ENCODE peak calls at places on chromosomes 5 and 9, in seven cellular contexts. G is CD8-positive, alpha-beta T cell; Y is astrocyte; V is CD4-positive, alpha-beta T cell; N is WERI-Rb-1; W is WTC11; T is cardiac muscle cell. Q is an unnamed sample.

GRCh38 chr5:180350296-180350695 is 2.8 kb downstream of the GFPT2 start:
- DNase-seq in G (no peak), Y (no peak), V (no peak), N (no peak), W (no peak), T (no peak), Q (no peak)

GRCh38 chr5:176793343-176793699 is 17.0 kb upstream of the UNC5A start:
- DNase-seq in G (no peak), Y (no peak), V (no peak), N (no peak), W (peak), T (no peak), Q (no peak)

GRCh38 chr5:95959964-95960801 is 1.5 kb downstream of the ELL2 start:
- DNase-seq in G (peak), Y (peak), V (no peak), N (peak), W (no peak), T (peak), Q (peak)

GRCh38 chr5:130795037-130795436 is 370.0 kb downstream of the HINT1 start:
- DNase-seq in G (no peak), Y (no peak), V (no peak), N (no peak), W (no peak), T (no peak), Q (no peak)

GRCh38 chr5:73514418-73514817 is 16.2 kb downstream of the BTF3 start:
- DNase-seq in G (no peak), Y (no peak), V (no peak), N (no peak), W (no peak), T (no peak), Q (no peak)

GRCh38 chr5:34531736-34532135 is 124.4 kb upstream of the RAI14 start:
- DNase-seq in G (no peak), Y (peak), V (no peak), N (no peak), W (no peak), T (peak), Q (no peak)

GRCh38 chr9:10008101-10008799 is 604.6 kb downstream of the PTPRD start:
- DNase-seq in G (no peak), Y (no peak), V (no peak), N (no peak), W (peak), T (no peak), Q (no peak)

GRCh38 chr5:113693621-113694130 is 180.2 kb downstream of the YTHDC2 start:
- DNase-seq in G (no peak), Y (no peak), V (no peak), N (no peak), W (no peak), T (peak), Q (no peak)

GRCh38 chr5:13932006-13932405 is 12.5 kb downstream of the DNAH5 start:
- DNase-seq in G (no peak), Y (no peak), V (no peak), N (no peak), W (no peak), T (no peak), Q (no peak)

GRCh38 chr5:15452030-15452429 is 48.0 kb upstream of the FBXL7 start:
- DNase-seq in G (no peak), Y (no peak), V (no peak), N (no peak), W (no peak), T (peak), Q (no peak)

GRCh38 chr9:113992994-113993393 is 85.1 kb downstream of the AMBP start:
- DNase-seq in G (no peak), Y (no peak), V (no peak), N (no peak), W (no peak), T (no peak), Q (no peak)

GRCh38 chr5:60685028-60685427 is 14.9 kb downstream of the DEPDC1B start:
- DNase-seq in G (no peak), Y (no peak), V (no peak), N (no peak), W (no peak), T (no peak), Q (no peak)

GRCh38 chr5:657570-657969 is 35.6 kb downstream of the TPPP start:
- DNase-seq in G (no peak), Y (peak), V (no peak), N (no peak), W (no peak), T (peak), Q (no peak)

GRCh38 chr9:71719585-71719984 is 48.7 kb downstream of the CEMIP2 start:
- DNase-seq in G (no peak), Y (peak), V (no peak), N (no peak), W (no peak), T (peak), Q (no peak)

GRCh38 chr5:39437469-39437868 is 12.7 kb upstream of the DAB2 start:
- DNase-seq in G (no peak), Y (no peak), V (no peak), N (no peak), W (no peak), T (no peak), Q (no peak)

GRCh38 chr5:97096096-97096648 is 46.2 kb downstream of the LIX1 start:
- DNase-seq in G (no peak), Y (peak), V (no peak), N (no peak), W (no peak), T (peak), Q (no peak)

GRCh38 chr5:59548807-59549357 is 344.6 kb downstream of the PDE4D start:
- DNase-seq in G (no peak), Y (no peak), V (no peak), N (no peak), W (no peak), T (no peak), Q (no peak)

GRCh38 chr9:71769175-71770165 is 1.2 kb upstream of the CEMIP2 start:
- DNase-seq in G (peak), Y (no peak), V (peak), N (peak), W (peak), T (peak), Q (peak)

GRCh38 chr5:1318659-1319251 is 23.9 kb upstream of the TERT start:
- DNase-seq in G (no peak), Y (no peak), V (no peak), N (peak), W (no peak), T (no peak), Q (no peak)

GRCh38 chr9:125433461-125434001 is 171.9 kb downstream of the GAPVD1 start:
- DNase-seq in G (no peak), Y (no peak), V (no peak), N (no peak), W (peak), T (peak), Q (no peak)

GRCh38 chr5:132294728-132295504 is 722 bp downstream of the SLC22A4 start:
- DNase-seq in G (peak), Y (peak), V (peak), N (peak), W (peak), T (peak), Q (peak)

GRCh38 chr9:134099123-134099761 is 31.4 kb upstream of the BRD3 start:
- DNase-seq in G (peak), Y (no peak), V (peak), N (peak), W (peak), T (peak), Q (peak)

GRCh38 chr9:13071921-13072320 is 207.6 kb downstream of the MPDZ start:
- DNase-seq in G (no peak), Y (no peak), V (no peak), N (no peak), W (no peak), T (no peak), Q (no peak)

GRCh38 chr9:93507780-93508179 is 54.4 kb upstream of the FAM120AOS start:
- DNase-seq in G (no peak), Y (no peak), V (no peak), N (no peak), W (no peak), T (no peak), Q (no peak)

GRCh38 chr5:32089146-32090000 is 84.7 kb downstream of the GOLPH3 start:
- DNase-seq in G (peak), Y (no peak), V (no peak), N (no peak), W (no peak), T (no peak), Q (no peak)

GRCh38 chr5:56985941-56986630 is 34.2 kb upstream of the MIER3 start:
- DNase-seq in G (no peak), Y (no peak), V (no peak), N (peak), W (no peak), T (no peak), Q (no peak)

GRCh38 chr5:95822038-95822407 is 503 bp downstream of the GLRX start:
- DNase-seq in G (peak), Y (peak), V (no peak), N (peak), W (peak), T (peak), Q (peak)

GRCh38 chr5:133996683-133997252 is 8.0 kb downstream of the VDAC1 start:
- DNase-seq in G (no peak), Y (no peak), V (no peak), N (peak), W (peak), T (peak), Q (peak)
- TF ChIP-seq CTCF in G (peak), Y (peak), V (peak), N (peak), W (peak), T (peak), Q (peak)

DNA sequence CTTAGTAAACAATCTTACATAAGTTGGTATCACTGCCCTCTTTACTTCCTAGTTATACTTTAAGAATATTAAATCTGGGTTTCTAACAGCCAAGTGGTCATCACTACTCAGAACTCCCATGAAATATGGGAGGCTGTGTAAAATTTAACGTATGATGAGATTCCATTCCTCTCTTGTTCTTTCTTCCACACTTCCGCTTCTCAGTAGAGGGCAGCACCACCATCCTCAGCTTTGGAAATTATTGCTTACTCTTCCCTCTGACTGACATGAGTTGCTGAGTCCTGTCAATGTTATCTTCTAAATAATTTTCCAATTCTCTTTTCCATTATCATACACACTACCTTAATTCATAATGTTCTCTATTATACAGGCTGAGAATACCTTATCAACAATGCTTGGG is 194.0 kb downstream of the RFX3 start:
- DNase-seq in G (no peak), Y (no peak), V (no peak), N (no peak), W (peak), T (no peak), Q (no peak)
- TF ChIP-seq CTCF in G (no peak), Y (no peak), V (no peak), N (peak), W (no peak), T (peak), Q (peak)

DNA sequence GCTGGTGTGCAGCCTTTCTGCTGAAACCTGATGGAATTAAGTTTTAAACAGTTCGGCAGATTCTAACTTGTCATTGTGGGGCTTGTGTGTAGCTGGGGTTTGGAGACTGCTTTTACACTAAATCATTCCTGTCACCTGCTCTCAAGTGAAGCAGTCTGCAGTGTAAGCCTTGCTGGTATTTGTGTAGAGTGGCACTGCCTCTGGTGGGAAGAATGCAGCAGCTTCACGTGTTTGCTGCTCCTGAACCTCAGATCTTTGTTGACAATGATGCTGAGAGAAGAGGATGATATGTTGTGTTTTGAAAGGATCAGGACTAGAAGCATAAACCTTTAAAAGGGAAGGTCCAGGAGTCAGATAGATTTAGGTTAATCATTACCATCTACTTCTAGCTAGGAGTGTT is 88.1 kb downstream of the KDM4C start:
- DNase-seq in G (no peak), Y (no peak), V (no peak), N (no peak), W (peak), T (no peak), Q (peak)
- TF ChIP-seq CTCF in G (no peak), Y (peak), V (no peak), N (peak), W (no peak), T (peak), Q (peak)

GRCh38 chr5:55037046-55037771 is 13.2 kb downstream of the GZMK start:
- DNase-seq in G (peak), Y (no peak), V (no peak), N (no peak), W (peak), T (no peak), Q (no peak)
- TF ChIP-seq CTCF in G (no peak), Y (no peak), V (peak), N (no peak), W (no peak), T (peak), Q (no peak)

DNA sequence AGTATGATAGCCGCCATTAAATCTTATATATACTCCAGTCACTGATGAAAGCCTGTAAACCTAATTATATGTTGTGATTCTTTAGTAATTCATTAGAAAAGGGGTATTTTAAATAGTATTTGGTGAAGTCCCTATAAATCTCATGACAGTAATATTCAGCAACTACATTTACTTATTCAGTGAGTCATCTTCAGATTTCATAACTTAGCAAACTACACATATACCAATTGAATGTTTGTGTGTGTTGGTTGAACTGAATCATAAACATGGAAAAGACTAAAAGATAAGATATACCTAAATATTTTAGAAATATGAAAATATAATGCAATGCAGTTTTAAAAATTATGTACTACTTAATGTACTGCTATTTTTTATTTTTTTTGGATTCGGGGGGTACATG is 1050.4 kb downstream of the MAT2B start:
- DNase-seq in G (no peak), Y (no peak), V (no peak), N (no peak), W (no peak), T (peak), Q (no peak)
- TF ChIP-seq CTCF in G (no peak), Y (no peak), V (no peak), N (no peak), W (no peak), T (no peak), Q (no peak)

DNA sequence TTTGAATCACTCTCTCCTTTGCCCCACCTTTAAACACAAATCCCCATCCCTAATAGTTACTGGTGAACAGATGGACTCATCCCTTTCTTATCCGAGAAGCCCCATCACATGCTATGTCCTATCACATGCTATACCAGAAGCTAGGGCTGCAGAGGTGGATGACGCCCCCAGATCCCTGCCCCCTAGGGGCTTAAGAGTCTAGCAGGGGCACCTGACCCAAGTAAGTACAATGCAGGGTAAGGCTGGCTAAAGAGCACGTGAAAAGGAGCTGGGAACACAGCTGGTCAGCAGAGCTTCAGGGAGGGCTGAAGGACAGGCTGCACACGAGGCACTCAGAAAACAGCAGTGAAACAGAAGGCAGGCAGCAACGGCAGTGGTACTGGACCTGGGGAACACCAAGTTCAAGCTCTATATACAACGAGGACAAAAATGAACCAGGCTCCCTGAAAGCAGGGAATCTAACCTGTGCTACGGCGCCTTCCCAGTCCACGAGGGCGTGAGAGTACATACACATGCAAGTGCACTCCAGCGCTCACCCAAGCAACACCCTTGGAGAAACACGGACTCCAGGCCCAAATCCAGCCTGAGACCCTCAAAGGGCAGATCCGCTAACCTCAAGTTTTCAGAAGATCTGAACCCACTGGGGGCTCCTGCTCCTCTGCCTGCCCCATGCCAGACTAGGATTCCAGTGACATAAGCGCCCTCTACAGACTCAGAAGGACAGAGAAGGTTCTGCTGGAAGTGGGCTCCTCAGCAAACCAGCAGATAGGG is 57.5 kb downstream of the PSMB7 start:
- DNase-seq in G (peak), Y (no peak), V (no peak), N (peak), W (no peak), T (no peak), Q (no peak)
- TF ChIP-seq CTCF in G (no peak), Y (peak), V (no peak), N (peak), W (no peak), T (peak), Q (no peak)

DNA sequence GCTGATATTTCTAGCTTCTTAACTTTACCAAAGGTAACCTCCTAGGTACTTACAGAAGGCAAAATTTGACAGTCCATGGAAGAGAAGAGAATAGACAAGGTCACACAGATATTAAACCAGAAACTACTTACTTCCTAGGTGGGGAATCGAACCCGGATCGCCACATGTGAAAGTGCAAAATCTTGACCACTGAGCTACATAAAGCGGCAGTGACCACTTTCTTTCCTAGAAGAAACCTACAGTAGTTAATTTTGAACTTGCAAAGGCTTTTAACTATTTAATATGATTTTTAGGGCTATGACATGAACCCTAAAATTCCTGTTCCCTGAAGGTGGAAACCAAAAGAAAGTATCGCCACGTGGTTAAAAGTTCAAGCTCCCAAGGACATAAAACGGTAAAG is 20.3 kb upstream of the ATOSB start:
- DNase-seq in G (no peak), Y (no peak), V (no peak), N (no peak), W (no peak), T (no peak), Q (no peak)
- TF ChIP-seq CTCF in G (no peak), Y (no peak), V (no peak), N (no peak), W (no peak), T (no peak), Q (no peak)

GRCh38 chr9:127195976-127196825 is 68.4 kb upstream of the GARNL3 start:
- DNase-seq in G (no peak), Y (no peak), V (no peak), N (no peak), W (no peak), T (no peak), Q (no peak)

GRCh38 chr9:127193483-127193882 is 71.0 kb upstream of the ANGPTL2 start:
- DNase-seq in G (no peak), Y (no peak), V (no peak), N (no peak), W (no peak), T (no peak), Q (no peak)

GRCh38 chr9:127196826-127197145 is 67.8 kb upstream of the GARNL3 start:
- DNase-seq in G (no peak), Y (no peak), V (no peak), N (no peak), W (no peak), T (no peak), Q (no peak)

GRCh38 chr9:127197186-127197860 is 67.3 kb upstream of the GARNL3 start:
- DNase-seq in G (no peak), Y (no peak), V (no peak), N (no peak), W (no peak), T (no peak), Q (no peak)

DNA sequence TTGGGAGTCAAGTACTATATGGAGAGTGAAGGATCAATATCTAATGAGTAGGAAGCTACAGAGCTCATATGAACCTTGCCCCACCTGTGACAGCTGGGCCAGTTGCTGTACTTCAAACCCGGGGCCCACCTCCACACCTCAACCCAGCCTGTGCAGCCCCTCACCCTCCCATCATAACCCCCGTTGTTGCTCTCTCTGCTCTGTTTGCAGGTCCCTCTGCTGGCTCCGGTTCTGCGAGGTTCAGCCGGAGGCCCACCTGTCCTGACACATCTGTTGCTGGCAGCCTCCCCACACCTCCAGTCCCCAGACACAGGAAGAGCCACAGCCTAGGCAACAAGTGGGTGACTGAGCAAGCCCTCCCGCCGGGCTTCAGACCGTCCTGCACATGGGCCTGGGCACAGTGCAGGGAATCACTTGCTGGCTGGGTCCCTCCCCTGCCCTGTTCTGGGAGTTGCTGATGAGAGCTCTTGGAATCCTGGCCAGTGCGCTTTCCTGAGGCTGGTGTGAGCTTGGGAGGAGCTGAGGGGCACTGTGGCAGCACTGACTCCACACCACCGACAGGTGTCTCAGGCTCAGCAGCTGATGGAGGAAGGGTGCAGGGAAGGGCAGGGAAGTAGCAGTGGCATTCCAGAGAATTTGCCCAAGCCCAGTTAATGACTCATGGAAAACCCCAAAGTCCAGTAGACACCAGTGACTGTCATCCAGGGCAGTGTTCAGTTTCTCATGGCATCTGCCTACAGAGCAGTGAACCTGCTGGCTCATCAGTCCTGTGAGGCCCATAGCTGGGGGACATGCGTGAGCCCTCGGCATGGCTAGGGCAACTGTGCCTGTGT is 69.5 kb upstream of the GARNL3 start:
- DNase-seq in G (no peak), Y (peak), V (no peak), N (no peak), W (peak), T (no peak), Q (no peak)
- TF ChIP-seq CTCF in G (no peak), Y (no peak), V (no peak), N (peak), W (no peak), T (no peak), Q (no peak)